ENCODE peak calls at places on chromosomes 7 and 10, in six cellular contexts. P, U, Y, G, C and R are unnamed samples.

GRCh38 chr10:26860026-26860541 is 674 bp downstream of the ABI1 start:
- DNase-seq in P (peak), U (no peak), Y (peak), G (peak), C (peak), R (no peak)

GRCh38 chr10:75770634-75771081 is 339.2 kb downstream of the LRMDA start:
- DNase-seq in P (no peak), U (no peak), Y (no peak), G (no peak), C (no peak), R (no peak)

GRCh38 chr10:25113231-25114035 is 61.4 kb upstream of the GPR158 start:
- DNase-seq in P (peak), U (peak), Y (peak), G (peak), C (peak), R (peak)

GRCh38 chr7:84800846-84801245 is 386.0 kb downstream of the SEMA3D start:
- DNase-seq in P (no peak), U (no peak), Y (no peak), G (no peak), C (no peak), R (no peak)

GRCh38 chr7:44978511-44979366 is at the start of gene MYO1G:
- DNase-seq in P (peak), U (no peak), Y (no peak), G (no peak), C (no peak), R (no peak)

GRCh38 chr7:114502454-114503254 is 88.0 kb downstream of the FOXP2 start:
- DNase-seq in P (no peak), U (no peak), Y (no peak), G (peak), C (no peak), R (no peak)

GRCh38 chr10:75650648-75651047 is 219.2 kb downstream of the LRMDA start:
- DNase-seq in P (no peak), U (no peak), Y (no peak), G (no peak), C (no peak), R (no peak)

GRCh38 chr10:70114902-70115301 is 17.7 kb downstream of the AIFM2 start:
- DNase-seq in P (no peak), U (no peak), Y (no peak), G (no peak), C (no peak), R (no peak)

GRCh38 chr10:74825033-74825370 is 1.4 kb upstream of the KAT6B start:
- DNase-seq in P (peak), U (no peak), Y (peak), G (no peak), C (peak), R (no peak)

GRCh38 chr7:96997512-96998032 is 7.8 kb upstream of the DLX6 start:
- DNase-seq in P (no peak), U (no peak), Y (no peak), G (no peak), C (no peak), R (no peak)

GRCh38 chr7:16062269-16062668 is 359.1 kb downstream of the CRPPA start:
- DNase-seq in P (no peak), U (no peak), Y (no peak), G (peak), C (no peak), R (no peak)

GRCh38 chr10:1138529-1138928 is 82.3 kb downstream of the WDR37 start:
- DNase-seq in P (no peak), U (no peak), Y (no peak), G (no peak), C (no peak), R (no peak)

GRCh38 chr10:113539789-113540188 is 13.1 kb upstream of the HABP2 start:
- DNase-seq in P (no peak), U (no peak), Y (peak), G (peak), C (no peak), R (no peak)

GRCh38 chr10:91435241-91435640 is 25.1 kb downstream of the HECTD2 start:
- DNase-seq in P (no peak), U (no peak), Y (no peak), G (no peak), C (no peak), R (no peak)

GRCh38 chr10:113751116-113751728 is at the start of gene PLEKHS1:
- DNase-seq in P (no peak), U (no peak), Y (no peak), G (peak), C (no peak), R (no peak)

GRCh38 chr7:142563470-142563869 is 185.8 kb upstream of the PRSS1 start:
- DNase-seq in P (no peak), U (no peak), Y (no peak), G (no peak), C (no peak), R (no peak)

GRCh38 chr7:457814-458510 is 61.7 kb downstream of the PDGFA start:
- DNase-seq in P (no peak), U (no peak), Y (peak), G (no peak), C (no peak), R (no peak)

GRCh38 chr7:332020-332517 is 42.1 kb downstream of the FOXL3 start:
- DNase-seq in P (no peak), U (no peak), Y (no peak), G (no peak), C (no peak), R (no peak)